ENCODE peak calls at places on chromosomes 13 and 19, in nine cellular contexts. One of them, this sample, is unnamed.
A peak's percentile ranks its signal among the peaks of the same experiment; 100 is the strongest.

GRCh38 chr19:10603873-10604459 is 16.9 kb upstream of the AP1M2 start:
- DNase-seq in ACHN: no peak
- DNase-seq in cardiac fibroblast: peak; percentile 38
- DNase-seq in stimulated activated CD8-positive, alpha-beta memory T cell treated with anti-CD3 and anti-CD28 coated beads, Interleukin-2, amount 100 ng/mL, for 1 hour: peak; percentile 29
- DNase-seq in GM03348: no peak
- DNase-seq in cerebellar cortex: no peak
- DNase-seq in NCI-H1105 treated with DMSO at 0.1 percent for 48 hours: no peak
- DNase-seq in NCI-H1092: no peak
- DNase-seq in stimulated activated CD4-positive, alpha-beta T cell treated with anti-CD3 and anti-CD28 coated beads, Interleukin-1b, Interleukin-23, amount 100 ng/mL, for 24 hours: no peak
- DNase-seq in this sample: peak; percentile 51

GRCh38 chr13:28449826-28450773 is 44.8 kb downstream of the FLT1 start:
- DNase-seq in ACHN: no peak
- DNase-seq in cardiac fibroblast: no peak
- DNase-seq in stimulated activated CD8-positive, alpha-beta memory T cell treated with anti-CD3 and anti-CD28 coated beads, Interleukin-2, amount 100 ng/mL, for 1 hour: no peak
- DNase-seq in GM03348: peak; percentile 28
- DNase-seq in cerebellar cortex: no peak
- DNase-seq in NCI-H1105 treated with DMSO at 0.1 percent for 48 hours: no peak
- DNase-seq in NCI-H1092: no peak
- DNase-seq in stimulated activated CD4-positive, alpha-beta T cell treated with anti-CD3 and anti-CD28 coated beads, Interleukin-1b, Interleukin-23, amount 100 ng/mL, for 24 hours: no peak
- DNase-seq in this sample: peak; percentile 43

GRCh38 chr13:31060655-31061054 is 101.0 kb downstream of the HSPH1 start:
- DNase-seq in ACHN: no peak
- DNase-seq in cardiac fibroblast: no peak
- DNase-seq in stimulated activated CD8-positive, alpha-beta memory T cell treated with anti-CD3 and anti-CD28 coated beads, Interleukin-2, amount 100 ng/mL, for 1 hour: no peak
- DNase-seq in GM03348: no peak
- DNase-seq in cerebellar cortex: no peak
- DNase-seq in NCI-H1105 treated with DMSO at 0.1 percent for 48 hours: no peak
- DNase-seq in NCI-H1092: no peak
- DNase-seq in stimulated activated CD4-positive, alpha-beta T cell treated with anti-CD3 and anti-CD28 coated beads, Interleukin-1b, Interleukin-23, amount 100 ng/mL, for 24 hours: no peak
- DNase-seq in this sample: no peak

GRCh38 chr19:18419195-18419698 is at the start of gene SSBP4:
- DNase-seq in ACHN: peak; percentile 76
- DNase-seq in cardiac fibroblast: peak; percentile 79
- DNase-seq in stimulated activated CD8-positive, alpha-beta memory T cell treated with anti-CD3 and anti-CD28 coated beads, Interleukin-2, amount 100 ng/mL, for 1 hour: no peak
- DNase-seq in GM03348: peak; percentile 98
- DNase-seq in cerebellar cortex: peak; percentile 66
- DNase-seq in NCI-H1105 treated with DMSO at 0.1 percent for 48 hours: peak; percentile 50
- DNase-seq in NCI-H1092: peak; percentile 76
- DNase-seq in stimulated activated CD4-positive, alpha-beta T cell treated with anti-CD3 and anti-CD28 coated beads, Interleukin-1b, Interleukin-23, amount 100 ng/mL, for 24 hours: peak; percentile 53
- DNase-seq in this sample: peak; percentile 93

GRCh38 chr13:114140909-114141255 is 8.5 kb upstream of the RASA3 start:
- DNase-seq in ACHN: no peak
- DNase-seq in cardiac fibroblast: no peak
- DNase-seq in stimulated activated CD8-positive, alpha-beta memory T cell treated with anti-CD3 and anti-CD28 coated beads, Interleukin-2, amount 100 ng/mL, for 1 hour: no peak
- DNase-seq in GM03348: no peak
- DNase-seq in cerebellar cortex: no peak
- DNase-seq in NCI-H1105 treated with DMSO at 0.1 percent for 48 hours: no peak
- DNase-seq in NCI-H1092: no peak
- DNase-seq in stimulated activated CD4-positive, alpha-beta T cell treated with anti-CD3 and anti-CD28 coated beads, Interleukin-1b, Interleukin-23, amount 100 ng/mL, for 24 hours: no peak
- DNase-seq in this sample: no peak

GRCh38 chr13:59950201-59950730 is 213.5 kb downstream of the DIAPH3 start:
- DNase-seq in ACHN: no peak
- DNase-seq in cardiac fibroblast: peak; percentile 44
- DNase-seq in stimulated activated CD8-positive, alpha-beta memory T cell treated with anti-CD3 and anti-CD28 coated beads, Interleukin-2, amount 100 ng/mL, for 1 hour: no peak
- DNase-seq in GM03348: no peak
- DNase-seq in cerebellar cortex: no peak
- DNase-seq in NCI-H1105 treated with DMSO at 0.1 percent for 48 hours: no peak
- DNase-seq in NCI-H1092: no peak
- DNase-seq in stimulated activated CD4-positive, alpha-beta T cell treated with anti-CD3 and anti-CD28 coated beads, Interleukin-1b, Interleukin-23, amount 100 ng/mL, for 24 hours: no peak
- DNase-seq in this sample: no peak

GRCh38 chr13:77733674-77734073 is 36.2 kb downstream of the SLAIN1 start:
- DNase-seq in ACHN: no peak
- DNase-seq in cardiac fibroblast: no peak
- DNase-seq in stimulated activated CD8-positive, alpha-beta memory T cell treated with anti-CD3 and anti-CD28 coated beads, Interleukin-2, amount 100 ng/mL, for 1 hour: no peak
- DNase-seq in GM03348: no peak
- DNase-seq in cerebellar cortex: peak; percentile 93
- DNase-seq in NCI-H1105 treated with DMSO at 0.1 percent for 48 hours: no peak
- DNase-seq in NCI-H1092: no peak
- DNase-seq in stimulated activated CD4-positive, alpha-beta T cell treated with anti-CD3 and anti-CD28 coated beads, Interleukin-1b, Interleukin-23, amount 100 ng/mL, for 24 hours: no peak
- DNase-seq in this sample: no peak

GRCh38 chr13:95133498-95133897 is 167.8 kb downstream of the ABCC4 start:
- DNase-seq in ACHN: no peak
- DNase-seq in cardiac fibroblast: no peak
- DNase-seq in stimulated activated CD8-positive, alpha-beta memory T cell treated with anti-CD3 and anti-CD28 coated beads, Interleukin-2, amount 100 ng/mL, for 1 hour: no peak
- DNase-seq in GM03348: no peak
- DNase-seq in cerebellar cortex: no peak
- DNase-seq in NCI-H1105 treated with DMSO at 0.1 percent for 48 hours: no peak
- DNase-seq in NCI-H1092: no peak
- DNase-seq in stimulated activated CD4-positive, alpha-beta T cell treated with anti-CD3 and anti-CD28 coated beads, Interleukin-1b, Interleukin-23, amount 100 ng/mL, for 24 hours: no peak
- DNase-seq in this sample: no peak

GRCh38 chr19:18363787-18364186 is 22.2 kb upstream of the GDF15 start:
- DNase-seq in ACHN: no peak
- DNase-seq in cardiac fibroblast: no peak
- DNase-seq in stimulated activated CD8-positive, alpha-beta memory T cell treated with anti-CD3 and anti-CD28 coated beads, Interleukin-2, amount 100 ng/mL, for 1 hour: no peak
- DNase-seq in GM03348: no peak
- DNase-seq in cerebellar cortex: no peak
- DNase-seq in NCI-H1105 treated with DMSO at 0.1 percent for 48 hours: no peak
- DNase-seq in NCI-H1092: no peak
- DNase-seq in stimulated activated CD4-positive, alpha-beta T cell treated with anti-CD3 and anti-CD28 coated beads, Interleukin-1b, Interleukin-23, amount 100 ng/mL, for 24 hours: no peak
- DNase-seq in this sample: no peak

GRCh38 chr19:42207767-42208259 is 9.7 kb downstream of the DEDD2 start:
- DNase-seq in ACHN: peak; percentile 69
- DNase-seq in cardiac fibroblast: peak; percentile 84
- DNase-seq in stimulated activated CD8-positive, alpha-beta memory T cell treated with anti-CD3 and anti-CD28 coated beads, Interleukin-2, amount 100 ng/mL, for 1 hour: no peak
- DNase-seq in GM03348: peak; percentile 87
- DNase-seq in cerebellar cortex: no peak
- DNase-seq in NCI-H1105 treated with DMSO at 0.1 percent for 48 hours: no peak
- DNase-seq in NCI-H1092: no peak
- DNase-seq in stimulated activated CD4-positive, alpha-beta T cell treated with anti-CD3 and anti-CD28 coated beads, Interleukin-1b, Interleukin-23, amount 100 ng/mL, for 24 hours: no peak
- DNase-seq in this sample: no peak

GRCh38 chr13:44221657-44222056 is 152.0 kb upstream of the SERP2 start:
- DNase-seq in ACHN: no peak
- DNase-seq in cardiac fibroblast: no peak
- DNase-seq in stimulated activated CD8-positive, alpha-beta memory T cell treated with anti-CD3 and anti-CD28 coated beads, Interleukin-2, amount 100 ng/mL, for 1 hour: no peak
- DNase-seq in GM03348: no peak
- DNase-seq in cerebellar cortex: no peak
- DNase-seq in NCI-H1105 treated with DMSO at 0.1 percent for 48 hours: no peak
- DNase-seq in NCI-H1092: no peak
- DNase-seq in stimulated activated CD4-positive, alpha-beta T cell treated with anti-CD3 and anti-CD28 coated beads, Interleukin-1b, Interleukin-23, amount 100 ng/mL, for 24 hours: no peak
- DNase-seq in this sample: no peak

GRCh38 chr13:46633416-46633815 is 80.4 kb downstream of the LRCH1 start:
- DNase-seq in ACHN: peak; percentile 88
- DNase-seq in cardiac fibroblast: peak; percentile 83
- DNase-seq in stimulated activated CD8-positive, alpha-beta memory T cell treated with anti-CD3 and anti-CD28 coated beads, Interleukin-2, amount 100 ng/mL, for 1 hour: no peak
- DNase-seq in GM03348: peak; percentile 73
- DNase-seq in cerebellar cortex: no peak
- DNase-seq in NCI-H1105 treated with DMSO at 0.1 percent for 48 hours: no peak
- DNase-seq in NCI-H1092: no peak
- DNase-seq in stimulated activated CD4-positive, alpha-beta T cell treated with anti-CD3 and anti-CD28 coated beads, Interleukin-1b, Interleukin-23, amount 100 ng/mL, for 24 hours: no peak
- DNase-seq in this sample: no peak

GRCh38 chr19:2235396-2236284 is 489 bp downstream of the PLEKHJ1 start:
- DNase-seq in ACHN: no peak
- DNase-seq in cardiac fibroblast: no peak
- DNase-seq in stimulated activated CD8-positive, alpha-beta memory T cell treated with anti-CD3 and anti-CD28 coated beads, Interleukin-2, amount 100 ng/mL, for 1 hour: no peak
- DNase-seq in GM03348: peak; percentile 56
- DNase-seq in cerebellar cortex: no peak
- DNase-seq in NCI-H1105 treated with DMSO at 0.1 percent for 48 hours: peak; percentile 90
- DNase-seq in NCI-H1092: peak; percentile 72
- DNase-seq in stimulated activated CD4-positive, alpha-beta T cell treated with anti-CD3 and anti-CD28 coated beads, Interleukin-1b, Interleukin-23, amount 100 ng/mL, for 24 hours: no peak
- DNase-seq in this sample: peak; percentile 35

GRCh38 chr13:85828094-85828684 is 29.0 kb upstream of the SLITRK6 start:
- DNase-seq in ACHN: peak; percentile 22
- DNase-seq in cardiac fibroblast: peak; percentile 35
- DNase-seq in stimulated activated CD8-positive, alpha-beta memory T cell treated with anti-CD3 and anti-CD28 coated beads, Interleukin-2, amount 100 ng/mL, for 1 hour: no peak
- DNase-seq in GM03348: peak; percentile 36
- DNase-seq in cerebellar cortex: peak; percentile 25
- DNase-seq in NCI-H1105 treated with DMSO at 0.1 percent for 48 hours: peak; percentile 12
- DNase-seq in NCI-H1092: peak; percentile 16
- DNase-seq in stimulated activated CD4-positive, alpha-beta T cell treated with anti-CD3 and anti-CD28 coated beads, Interleukin-1b, Interleukin-23, amount 100 ng/mL, for 24 hours: no peak
- DNase-seq in this sample: peak; percentile 23

GRCh38 chr13:99151516-99151915 is 49.1 kb upstream of the UBAC2 start:
- DNase-seq in ACHN: peak; percentile 18
- DNase-seq in cardiac fibroblast: peak; percentile 84
- DNase-seq in stimulated activated CD8-positive, alpha-beta memory T cell treated with anti-CD3 and anti-CD28 coated beads, Interleukin-2, amount 100 ng/mL, for 1 hour: no peak
- DNase-seq in GM03348: peak; percentile 55
- DNase-seq in cerebellar cortex: no peak
- DNase-seq in NCI-H1105 treated with DMSO at 0.1 percent for 48 hours: no peak
- DNase-seq in NCI-H1092: no peak
- DNase-seq in stimulated activated CD4-positive, alpha-beta T cell treated with anti-CD3 and anti-CD28 coated beads, Interleukin-1b, Interleukin-23, amount 100 ng/mL, for 24 hours: no peak
- DNase-seq in this sample: peak; percentile 12

GRCh38 chr19:855566-856120 is 3.5 kb downstream of the ELANE start:
- DNase-seq in ACHN: no peak
- DNase-seq in cardiac fibroblast: no peak
- DNase-seq in stimulated activated CD8-positive, alpha-beta memory T cell treated with anti-CD3 and anti-CD28 coated beads, Interleukin-2, amount 100 ng/mL, for 1 hour: no peak
- DNase-seq in GM03348: no peak
- DNase-seq in cerebellar cortex: no peak
- DNase-seq in NCI-H1105 treated with DMSO at 0.1 percent for 48 hours: no peak
- DNase-seq in NCI-H1092: no peak
- DNase-seq in stimulated activated CD4-positive, alpha-beta T cell treated with anti-CD3 and anti-CD28 coated beads, Interleukin-1b, Interleukin-23, amount 100 ng/mL, for 24 hours: no peak
- DNase-seq in this sample: no peak

GRCh38 chr13:94608586-94608985 is 6.9 kb downstream of the GPR180 start:
- DNase-seq in ACHN: no peak
- DNase-seq in cardiac fibroblast: no peak
- DNase-seq in stimulated activated CD8-positive, alpha-beta memory T cell treated with anti-CD3 and anti-CD28 coated beads, Interleukin-2, amount 100 ng/mL, for 1 hour: no peak
- DNase-seq in GM03348: no peak
- DNase-seq in cerebellar cortex: peak; percentile 54
- DNase-seq in NCI-H1105 treated with DMSO at 0.1 percent for 48 hours: no peak
- DNase-seq in NCI-H1092: no peak
- DNase-seq in stimulated activated CD4-positive, alpha-beta T cell treated with anti-CD3 and anti-CD28 coated beads, Interleukin-1b, Interleukin-23, amount 100 ng/mL, for 24 hours: no peak
- DNase-seq in this sample: no peak

GRCh38 chr19:1757468-1758230 is 4.3 kb downstream of the ONECUT3 start:
- DNase-seq in ACHN: no peak
- DNase-seq in cardiac fibroblast: no peak
- DNase-seq in stimulated activated CD8-positive, alpha-beta memory T cell treated with anti-CD3 and anti-CD28 coated beads, Interleukin-2, amount 100 ng/mL, for 1 hour: no peak
- DNase-seq in GM03348: no peak
- DNase-seq in cerebellar cortex: no peak
- DNase-seq in NCI-H1105 treated with DMSO at 0.1 percent for 48 hours: no peak
- DNase-seq in NCI-H1092: no peak
- DNase-seq in stimulated activated CD4-positive, alpha-beta T cell treated with anti-CD3 and anti-CD28 coated beads, Interleukin-1b, Interleukin-23, amount 100 ng/mL, for 24 hours: no peak
- DNase-seq in this sample: no peak

GRCh38 chr19:38193445-38193844 is 30.6 kb downstream of the DPF1 start:
- DNase-seq in ACHN: no peak
- DNase-seq in cardiac fibroblast: no peak
- DNase-seq in stimulated activated CD8-positive, alpha-beta memory T cell treated with anti-CD3 and anti-CD28 coated beads, Interleukin-2, amount 100 ng/mL, for 1 hour: no peak
- DNase-seq in GM03348: no peak
- DNase-seq in cerebellar cortex: no peak
- DNase-seq in NCI-H1105 treated with DMSO at 0.1 percent for 48 hours: peak; percentile 74
- DNase-seq in NCI-H1092: peak; percentile 61
- DNase-seq in stimulated activated CD4-positive, alpha-beta T cell treated with anti-CD3 and anti-CD28 coated beads, Interleukin-1b, Interleukin-23, amount 100 ng/mL, for 24 hours: no peak
- DNase-seq in this sample: no peak

GRCh38 chr19:51127755-51128154 is 3.0 kb downstream of the SIGLEC9 start:
- DNase-seq in ACHN: no peak
- DNase-seq in cardiac fibroblast: peak; percentile 66
- DNase-seq in stimulated activated CD8-positive, alpha-beta memory T cell treated with anti-CD3 and anti-CD28 coated beads, Interleukin-2, amount 100 ng/mL, for 1 hour: no peak
- DNase-seq in GM03348: no peak
- DNase-seq in cerebellar cortex: no peak
- DNase-seq in NCI-H1105 treated with DMSO at 0.1 percent for 48 hours: no peak
- DNase-seq in NCI-H1092: no peak
- DNase-seq in stimulated activated CD4-positive, alpha-beta T cell treated with anti-CD3 and anti-CD28 coated beads, Interleukin-1b, Interleukin-23, amount 100 ng/mL, for 24 hours: no peak
- DNase-seq in this sample: peak; percentile 14

GRCh38 chr19:15154002-15154612 is 46.7 kb downstream of the NOTCH3 start:
- DNase-seq in ACHN: peak; percentile 42
- DNase-seq in cardiac fibroblast: peak; percentile 72
- DNase-seq in stimulated activated CD8-positive, alpha-beta memory T cell treated with anti-CD3 and anti-CD28 coated beads, Interleukin-2, amount 100 ng/mL, for 1 hour: no peak
- DNase-seq in GM03348: peak; percentile 55
- DNase-seq in cerebellar cortex: peak; percentile 25
- DNase-seq in NCI-H1105 treated with DMSO at 0.1 percent for 48 hours: peak; percentile 5
- DNase-seq in NCI-H1092: no peak
- DNase-seq in stimulated activated CD4-positive, alpha-beta T cell treated with anti-CD3 and anti-CD28 coated beads, Interleukin-1b, Interleukin-23, amount 100 ng/mL, for 24 hours: no peak
- DNase-seq in this sample: peak; percentile 56

GRCh38 chr13:91111476-91112190 is 235.9 kb upstream of the MIR17HG start:
- DNase-seq in ACHN: peak; percentile 54
- DNase-seq in cardiac fibroblast: no peak
- DNase-seq in stimulated activated CD8-positive, alpha-beta memory T cell treated with anti-CD3 and anti-CD28 coated beads, Interleukin-2, amount 100 ng/mL, for 1 hour: no peak
- DNase-seq in GM03348: no peak
- DNase-seq in cerebellar cortex: peak; percentile 44
- DNase-seq in NCI-H1105 treated with DMSO at 0.1 percent for 48 hours: no peak
- DNase-seq in NCI-H1092: no peak
- DNase-seq in stimulated activated CD4-positive, alpha-beta T cell treated with anti-CD3 and anti-CD28 coated beads, Interleukin-1b, Interleukin-23, amount 100 ng/mL, for 24 hours: no peak
- DNase-seq in this sample: peak; percentile 0

GRCh38 chr19:7934766-7935165 is 8.7 kb downstream of the TIMM44 start:
- DNase-seq in ACHN: no peak
- DNase-seq in cardiac fibroblast: no peak
- DNase-seq in stimulated activated CD8-positive, alpha-beta memory T cell treated with anti-CD3 and anti-CD28 coated beads, Interleukin-2, amount 100 ng/mL, for 1 hour: no peak
- DNase-seq in GM03348: no peak
- DNase-seq in cerebellar cortex: no peak
- DNase-seq in NCI-H1105 treated with DMSO at 0.1 percent for 48 hours: no peak
- DNase-seq in NCI-H1092: no peak
- DNase-seq in stimulated activated CD4-positive, alpha-beta T cell treated with anti-CD3 and anti-CD28 coated beads, Interleukin-1b, Interleukin-23, amount 100 ng/mL, for 24 hours: no peak
- DNase-seq in this sample: no peak

GRCh38 chr19:7196721-7197168 is 97.5 kb downstream of the INSR start:
- DNase-seq in ACHN: no peak
- DNase-seq in cardiac fibroblast: peak; percentile 17
- DNase-seq in stimulated activated CD8-positive, alpha-beta memory T cell treated with anti-CD3 and anti-CD28 coated beads, Interleukin-2, amount 100 ng/mL, for 1 hour: no peak
- DNase-seq in GM03348: peak; percentile 40
- DNase-seq in cerebellar cortex: no peak
- DNase-seq in NCI-H1105 treated with DMSO at 0.1 percent for 48 hours: no peak
- DNase-seq in NCI-H1092: no peak
- DNase-seq in stimulated activated CD4-positive, alpha-beta T cell treated with anti-CD3 and anti-CD28 coated beads, Interleukin-1b, Interleukin-23, amount 100 ng/mL, for 24 hours: no peak
- DNase-seq in this sample: no peak

GRCh38 chr19:18700501-18701249 is 17.2 kb downstream of the CRTC1 start:
- DNase-seq in ACHN: peak; percentile 68
- DNase-seq in cardiac fibroblast: peak; percentile 52
- DNase-seq in stimulated activated CD8-positive, alpha-beta memory T cell treated with anti-CD3 and anti-CD28 coated beads, Interleukin-2, amount 100 ng/mL, for 1 hour: peak; percentile 44
- DNase-seq in GM03348: peak; percentile 93
- DNase-seq in cerebellar cortex: peak; percentile 71
- DNase-seq in NCI-H1105 treated with DMSO at 0.1 percent for 48 hours: peak; percentile 91
- DNase-seq in NCI-H1092: peak; percentile 85
- DNase-seq in stimulated activated CD4-positive, alpha-beta T cell treated with anti-CD3 and anti-CD28 coated beads, Interleukin-1b, Interleukin-23, amount 100 ng/mL, for 24 hours: peak; percentile 47
- DNase-seq in this sample: peak; percentile 42

GRCh38 chr13:64457976-64458375 is 2772.2 kb downstream of the PCDH9 start:
- DNase-seq in ACHN: no peak
- DNase-seq in cardiac fibroblast: peak; percentile 78
- DNase-seq in stimulated activated CD8-positive, alpha-beta memory T cell treated with anti-CD3 and anti-CD28 coated beads, Interleukin-2, amount 100 ng/mL, for 1 hour: no peak
- DNase-seq in GM03348: peak; percentile 36
- DNase-seq in cerebellar cortex: no peak
- DNase-seq in NCI-H1105 treated with DMSO at 0.1 percent for 48 hours: no peak
- DNase-seq in NCI-H1092: no peak
- DNase-seq in stimulated activated CD4-positive, alpha-beta T cell treated with anti-CD3 and anti-CD28 coated beads, Interleukin-1b, Interleukin-23, amount 100 ng/mL, for 24 hours: no peak
- DNase-seq in this sample: no peak

GRCh38 chr13:33123066-33123940 is 107.1 kb downstream of the KL start:
- DNase-seq in ACHN: no peak
- DNase-seq in cardiac fibroblast: no peak
- DNase-seq in stimulated activated CD8-positive, alpha-beta memory T cell treated with anti-CD3 and anti-CD28 coated beads, Interleukin-2, amount 100 ng/mL, for 1 hour: no peak
- DNase-seq in GM03348: peak; percentile 21
- DNase-seq in cerebellar cortex: no peak
- DNase-seq in NCI-H1105 treated with DMSO at 0.1 percent for 48 hours: no peak
- DNase-seq in NCI-H1092: no peak
- DNase-seq in stimulated activated CD4-positive, alpha-beta T cell treated with anti-CD3 and anti-CD28 coated beads, Interleukin-1b, Interleukin-23, amount 100 ng/mL, for 24 hours: no peak
- DNase-seq in this sample: peak; percentile 45

GRCh38 chr13:22024381-22024994 is 353.6 kb downstream of the FGF9 start:
- DNase-seq in ACHN: no peak
- DNase-seq in cardiac fibroblast: no peak
- DNase-seq in stimulated activated CD8-positive, alpha-beta memory T cell treated with anti-CD3 and anti-CD28 coated beads, Interleukin-2, amount 100 ng/mL, for 1 hour: no peak
- DNase-seq in GM03348: no peak
- DNase-seq in cerebellar cortex: no peak
- DNase-seq in NCI-H1105 treated with DMSO at 0.1 percent for 48 hours: no peak
- DNase-seq in NCI-H1092: no peak
- DNase-seq in stimulated activated CD4-positive, alpha-beta T cell treated with anti-CD3 and anti-CD28 coated beads, Interleukin-1b, Interleukin-23, amount 100 ng/mL, for 24 hours: no peak
- DNase-seq in this sample: no peak

This sample was measured in lung microvascular endothelial cell.